ENCODE peak calls at places on chromosomes 3 and 15, in nine cellular contexts. P, H, I, V, X, D, L, E and Z are unnamed samples.

GRCh38 chr15:66004618-66005262 is 135.4 kb downstream of the RAB11A start:
- DNase-seq in H (peak; percentile 71), X (no peak), I (no peak), D (no peak), P (no peak), V (peak; percentile 69), E (peak; percentile 17), L (peak; percentile 50), Z (no peak)

GRCh38 chr3:128270559-128271492 is 117.5 kb downstream of the EEFSEC start:
- DNase-seq in E (no peak), L (peak; percentile 88), D (no peak), V (no peak), H (no peak), P (no peak), I (no peak), X (no peak), Z (no peak)

GRCh38 chr3:72185549-72186484 is 400.9 kb upstream of the PROK2 start:
- DNase-seq in P (no peak), I (peak; percentile 18), H (peak; percentile 86), D (peak; percentile 36), L (peak; percentile 78), V (peak; percentile 35), X (no peak), E (no peak), Z (no peak)

GRCh38 chr15:50953302-50953701 is 44.8 kb downstream of the AP4E1 start:
- DNase-seq in I (no peak), P (no peak), V (no peak), X (no peak), D (no peak), L (peak; percentile 83), E (no peak), H (no peak), Z (no peak)

GRCh38 chr15:45187894-45188830 is at the start of gene SHF:
- DNase-seq in D (peak; percentile 67), L (peak; percentile 26), V (peak; percentile 70), H (peak; percentile 77), E (peak; percentile 64), P (peak; percentile 37), X (peak; percentile 55), I (peak; percentile 66), Z (peak; percentile 61)

GRCh38 chr3:170680593-170680992 is 94.7 kb upstream of the SLC7A14 start:
- DNase-seq in P (no peak), L (no peak), E (no peak), V (no peak), I (no peak), D (no peak), X (no peak), H (no peak), Z (no peak)

GRCh38 chr3:78645628-78646310 is 1122.0 kb downstream of the ROBO1 start:
- DNase-seq in L (peak; percentile 89), H (peak; percentile 54), D (no peak), P (no peak), I (no peak), V (peak; percentile 34), X (no peak), E (peak; percentile 18), Z (no peak)

GRCh38 chr3:13352621-13353131 is 67.4 kb downstream of the NUP210 start:
- DNase-seq in X (no peak), D (peak; percentile 9), E (no peak), I (peak; percentile 26), P (no peak), L (no peak), V (peak; percentile 30), H (peak; percentile 37), Z (no peak)

GRCh38 chr3:18424862-18425640 is at the start of gene SATB1:
- DNase-seq in P (peak; percentile 38), I (peak; percentile 48), L (peak; percentile 50), H (peak; percentile 82), D (peak; percentile 45), X (peak; percentile 68), E (peak; percentile 92), V (no peak), Z (no peak)

GRCh38 chr15:52114256-52114655 is 1.7 kb upstream of the BCL2L10 start:
- DNase-seq in X (no peak), E (no peak), H (no peak), I (no peak), D (no peak), V (no peak), L (no peak), P (no peak), Z (no peak)

GRCh38 chr3:99128740-99129505 is 227.4 kb upstream of the DCBLD2 start:
- DNase-seq in H (peak; percentile 69), V (peak; percentile 40), P (no peak), X (no peak), E (no peak), D (no peak), I (no peak), L (peak; percentile 90), Z (no peak)

GRCh38 chr15:95620934-95621579 is 709.4 kb upstream of the NR2F2 start:
- DNase-seq in V (no peak), I (no peak), E (no peak), X (no peak), D (no peak), L (peak; percentile 9), H (peak; percentile 34), P (no peak), Z (no peak)

GRCh38 chr15:68885070-68885469 is 45.3 kb upstream of the SPESP1 start:
- DNase-seq in X (no peak), I (no peak), D (no peak), H (peak; percentile 54), E (no peak), V (peak; percentile 70), P (no peak), L (peak; percentile 59), Z (no peak)

GRCh38 chr3:39068556-39068955 is 16.7 kb downstream of the WDR48 start:
- DNase-seq in D (no peak), I (no peak), X (no peak), H (no peak), L (no peak), P (no peak), V (no peak), E (no peak), Z (no peak)

GRCh38 chr15:25173241-25174028 is 218.6 kb downstream of the SNRPN start:
- DNase-seq in E (peak; percentile 1), H (peak; percentile 1), D (no peak), V (no peak), X (peak; percentile 3), L (no peak), I (no peak), P (no peak), Z (no peak)

GRCh38 chr3:192637803-192638202 is 89.5 kb downstream of the FGF12 start:
- DNase-seq in I (no peak), E (no peak), L (no peak), X (no peak), H (no peak), V (no peak), D (no peak), P (no peak), Z (no peak)

GRCh38 chr15:74995779-74996765 is 709 bp downstream of the SCAMP5 start:
- DNase-seq in V (no peak), D (no peak), H (no peak), E (no peak), I (no peak), L (no peak), X (no peak), P (no peak), Z (no peak)

GRCh38 chr3:3189102-3189727 is 9.7 kb upstream of the CRBN start:
- DNase-seq in P (no peak), H (no peak), L (no peak), V (no peak), D (no peak), E (no peak), X (no peak), I (no peak), Z (no peak)

GRCh38 chr15:92268900-92269299 is 124.8 kb upstream of the ST8SIA2 start:
- DNase-seq in H (no peak), L (no peak), E (no peak), P (no peak), V (no peak), X (no peak), I (no peak), D (no peak), Z (no peak)

GRCh38 chr3:160124224-160124623 is 101.0 kb upstream of the C3orf80 start:
- DNase-seq in I (no peak), D (no peak), H (no peak), P (no peak), E (no peak), V (no peak), X (no peak), L (no peak), Z (no peak)

GRCh38 chr15:40545457-40545856 is 19.4 kb downstream of the CCDC32 start:
- DNase-seq in P (no peak), H (no peak), D (no peak), E (no peak), V (no peak), I (no peak), L (no peak), X (no peak), Z (no peak)

GRCh38 chr15:66630801-66631351 is 65.1 kb upstream of the LCTL start:
- DNase-seq in I (no peak), P (no peak), D (no peak), E (no peak), L (no peak), H (no peak), V (no peak), X (no peak), Z (no peak)

GRCh38 chr3:157527471-157527881 is 24.3 kb upstream of the VEPH1 start:
- DNase-seq in P (no peak), H (no peak), L (no peak), E (no peak), D (no peak), I (no peak), V (no peak), X (no peak), Z (no peak)